ENCODE peak calls at places on chromosomes 6 and 20, in eight cellular contexts. U is heart right ventricle, L is dorsolateral prefrontal cortex, S is AG09309, P is ovary, H is aorta, D is kidney, Z is endodermal cell. A is an unnamed sample.

GRCh38 chr6:78623567-78623966 is 243.8 kb upstream of the IRAK1BP1 start:
- DNase-seq in U (no peak), L (no peak), S (no peak), P (no peak), H (no peak), D (no peak), Z (no peak), A (no peak)

GRCh38 chr6:106608080-106608668 is 21.1 kb downstream of the RTN4IP1 start:
- DNase-seq in U (no peak), L (no peak), S (peak), P (no peak), H (no peak), D (no peak), Z (peak), A (no peak)

GRCh38 chr6:157961116-157961515 is 20.5 kb upstream of the SYNJ2 start:
- DNase-seq in U (no peak), L (no peak), S (no peak), P (no peak), H (no peak), D (no peak), Z (no peak), A (no peak)

GRCh38 chr20:22389836-22390542 is 194.4 kb downstream of the FOXA2 start:
- DNase-seq in U (no peak), L (no peak), S (no peak), P (no peak), H (no peak), D (peak), Z (peak), A (no peak)

GRCh38 chr20:20782747-20783146 is 70.3 kb upstream of the RALGAPA2 start:
- DNase-seq in U (no peak), L (no peak), S (no peak), P (no peak), H (no peak), D (no peak), Z (no peak), A (no peak)

GRCh38 chr6:151068761-151069312 is 170.9 kb upstream of the AKAP12 start:
- DNase-seq in U (no peak), L (no peak), S (peak), P (no peak), H (no peak), D (no peak), Z (no peak), A (no peak)

GRCh38 chr20:3209023-3209945 is at the start of gene ITPA:
- DNase-seq in U (peak), L (peak), S (no peak), P (peak), H (peak), D (peak), Z (peak), A (peak)

GRCh38 chr6:170067257-170067656 is 223.6 kb downstream of the DLL1 start:
- DNase-seq in U (no peak), L (no peak), S (no peak), P (peak), H (no peak), D (peak), Z (peak), A (no peak)

GRCh38 chr20:6699931-6700562 is 67.4 kb upstream of the BMP2 start:
- DNase-seq in U (no peak), L (no peak), S (no peak), P (no peak), H (no peak), D (no peak), Z (no peak), A (no peak)

GRCh38 chr6:5257400-5257799 is 3.4 kb downstream of the LYRM4 start:
- DNase-seq in U (no peak), L (no peak), S (no peak), P (no peak), H (no peak), D (no peak), Z (no peak), A (no peak)

GRCh38 chr6:44708208-44708607 is 320.7 kb downstream of the CDC5L start:
- DNase-seq in U (no peak), L (no peak), S (no peak), P (no peak), H (no peak), D (no peak), Z (no peak), A (no peak)

GRCh38 chr6:130913119-130913518 is 85.9 kb downstream of the SMLR1 start:
- DNase-seq in U (no peak), L (no peak), S (no peak), P (no peak), H (no peak), D (no peak), Z (no peak), A (no peak)

GRCh38 chr6:8177721-8178120 is 75.4 kb upstream of the EEF1E1 start:
- DNase-seq in U (no peak), L (no peak), S (no peak), P (no peak), H (no peak), D (no peak), Z (no peak), A (no peak)

GRCh38 chr20:45070932-45071632 is 29.8 kb downstream of the KCNS1 start:
- DNase-seq in U (no peak), L (no peak), S (no peak), P (no peak), H (no peak), D (no peak), Z (no peak), A (no peak)

GRCh38 chr6:125380474-125380873 is 78.7 kb upstream of the HDDC2 start:
- DNase-seq in U (no peak), L (no peak), S (no peak), P (no peak), H (no peak), D (no peak), Z (no peak), A (no peak)
- H3K4me3 ChIP-seq in U (no peak), L (no peak), S (no peak), P (no peak), H (no peak), D (no peak), Z (no peak), A (no peak)

GRCh38 chr6:2970034-2970685 is 1.2 kb downstream of the SERPINB6 start:
- DNase-seq in U (no peak), L (no peak), S (no peak), P (no peak), H (no peak), D (no peak), Z (peak), A (no peak)
- H3K4me3 ChIP-seq in U (peak), L (peak), S (peak), P (peak), H (peak), D (peak), Z (peak), A (peak)

GRCh38 chr6:14706378-14706929 is 539.4 kb upstream of the JARID2 start:
- DNase-seq in U (peak), L (peak), S (peak), P (peak), H (peak), D (peak), Z (no peak), A (peak)
- H3K4me3 ChIP-seq in U (no peak), L (no peak), S (no peak), P (no peak), H (no peak), D (no peak), Z (no peak), A (no peak)

DNA sequence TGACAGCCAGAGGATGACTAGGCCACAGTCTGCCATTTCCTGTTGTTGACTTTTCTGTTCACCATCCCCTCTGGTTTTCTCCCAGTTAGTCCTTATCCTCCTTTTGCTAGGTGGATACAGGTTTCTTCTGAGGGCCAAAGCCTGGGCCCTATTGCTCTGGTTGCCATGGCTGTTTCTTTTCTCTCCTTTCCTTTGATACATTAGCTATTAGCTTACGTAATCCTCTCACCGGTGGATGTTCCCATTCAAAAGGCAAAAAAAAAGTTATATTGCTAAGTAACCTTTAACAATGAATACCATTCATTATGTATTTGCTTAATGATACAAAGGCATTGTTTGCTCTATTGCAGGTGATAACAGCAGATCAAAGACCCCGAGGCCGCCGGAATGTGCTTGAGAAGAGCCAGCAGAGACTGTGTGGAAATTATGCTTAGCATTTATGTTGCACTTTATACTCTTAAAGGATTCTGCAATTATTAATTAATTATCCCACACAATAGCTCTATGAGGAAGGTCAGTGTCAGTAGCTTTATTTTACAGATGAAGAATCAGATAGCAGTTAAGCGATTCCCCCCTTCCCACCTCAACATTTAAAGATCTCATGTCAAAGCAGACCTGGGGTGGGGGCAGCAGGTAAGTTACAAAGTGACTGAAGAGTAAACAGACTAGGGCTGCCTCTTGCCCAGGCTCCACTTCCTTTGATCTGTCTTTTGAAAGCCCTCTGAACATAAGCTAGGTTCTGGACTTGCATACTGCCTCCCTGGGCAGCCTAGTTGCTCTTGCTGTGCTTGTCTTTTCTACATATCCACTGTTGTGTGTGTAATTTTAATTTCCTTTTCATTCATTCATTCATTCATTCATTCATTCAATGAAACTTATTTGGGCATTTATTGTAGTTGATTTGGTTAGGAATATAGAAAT is 14.5 kb upstream of the TFB1M start:
- DNase-seq in U (no peak), L (no peak), S (no peak), P (no peak), H (no peak), D (no peak), Z (peak), A (no peak)
- H3K4me3 ChIP-seq in U (no peak), L (no peak), S (no peak), P (no peak), H (no peak), D (no peak), Z (peak), A (no peak)

GRCh38 chr6:136051140-136051775 is 198.9 kb downstream of the MTFR2 start:
- DNase-seq in U (no peak), L (no peak), S (no peak), P (no peak), H (no peak), D (no peak), Z (no peak), A (no peak)
- H3K4me3 ChIP-seq in U (no peak), L (no peak), S (no peak), P (no peak), H (no peak), D (no peak), Z (no peak), A (no peak)

GRCh38 chr6:167796668-167797031 is 30.1 kb upstream of the AFDN start:
- DNase-seq in U (no peak), L (no peak), S (no peak), P (no peak), H (no peak), D (no peak), Z (no peak), A (no peak)

GRCh38 chr6:167798453-167798852 is 28.3 kb upstream of the AFDN start:
- DNase-seq in U (no peak), L (no peak), S (no peak), P (no peak), H (no peak), D (no peak), Z (no peak), A (no peak)

GRCh38 chr6:167795874-167796667 is 30.6 kb upstream of the AFDN start:
- DNase-seq in U (peak), L (peak), S (no peak), P (no peak), H (no peak), D (peak), Z (no peak), A (peak)

GRCh38 chr6:167797871-167798265 is 28.8 kb upstream of the AFDN start:
- DNase-seq in U (no peak), L (no peak), S (no peak), P (no peak), H (no peak), D (no peak), Z (no peak), A (no peak)

GRCh38 chr6:167797079-167797870 is 29.4 kb upstream of the AFDN start:
- DNase-seq in U (no peak), L (no peak), S (no peak), P (no peak), H (no peak), D (no peak), Z (no peak), A (no peak)
- H3K4me3 ChIP-seq in U (peak), L (no peak), S (no peak), P (no peak), H (no peak), D (peak), Z (no peak), A (peak)

DNA sequence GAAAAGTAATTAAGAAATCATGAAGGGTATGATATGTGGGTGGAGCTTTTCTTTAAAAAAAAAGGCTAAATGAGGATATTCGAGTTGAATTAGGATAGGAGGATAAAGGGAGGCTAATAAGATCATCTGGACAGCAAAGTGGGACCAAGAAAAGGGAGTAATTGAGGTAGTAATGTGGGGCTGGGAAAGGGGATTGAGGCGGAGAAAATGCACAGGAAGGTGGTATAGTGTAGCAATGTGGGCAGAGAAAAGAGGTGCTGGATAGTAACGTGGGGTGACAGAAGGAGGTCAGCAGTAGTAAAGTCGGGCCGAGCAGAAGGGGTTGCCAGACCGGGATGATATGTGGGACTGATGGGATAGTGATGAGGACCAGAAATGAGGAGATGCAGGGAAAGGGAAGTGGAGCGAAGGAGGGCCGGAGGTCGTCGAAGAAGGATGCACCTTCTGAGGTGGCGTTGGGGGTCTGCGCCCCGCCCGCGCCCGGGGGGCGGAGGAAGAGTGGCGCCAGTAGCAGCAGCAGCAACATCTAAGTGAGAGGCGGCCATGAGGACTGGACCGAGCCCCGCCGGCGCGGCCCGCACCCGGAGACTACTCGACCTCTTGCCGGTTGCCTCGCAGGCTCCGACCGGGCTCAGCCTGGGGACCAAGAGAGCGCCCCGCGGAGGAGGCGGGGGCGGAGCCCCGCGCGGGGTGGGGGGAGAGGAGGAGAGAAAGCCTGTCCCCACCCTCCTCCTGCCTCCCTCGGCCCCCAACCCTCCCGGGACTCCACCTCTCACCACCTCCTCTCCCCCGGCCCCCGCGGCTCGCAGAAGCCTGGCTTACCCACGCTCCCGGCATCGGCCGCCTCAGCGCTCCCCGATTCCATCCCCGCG is 887 bp downstream of the GABBR1 start:
- DNase-seq in U (peak), L (no peak), S (no peak), P (peak), H (peak), D (peak), Z (peak), A (peak)
- H3K4me3 ChIP-seq in U (peak), L (peak), S (peak), P (peak), H (peak), D (peak), Z (peak), A (peak)

GRCh38 chr6:15439410-15440022 is 193.6 kb downstream of the JARID2 start:
- DNase-seq in U (no peak), L (no peak), S (no peak), P (no peak), H (no peak), D (no peak), Z (no peak), A (no peak)
- H3K4me3 ChIP-seq in U (no peak), L (no peak), S (no peak), P (no peak), H (no peak), D (no peak), Z (no peak), A (no peak)